ENCODE peak calls at places on chromosomes 2 and 18, in seven cellular contexts. Q, S, W, T, Y, K and B are unnamed samples.

GRCh38 chr2:70991142-70991541 is 3.5 kb downstream of the TEX261 start:
- DNase-seq in K (no peak), W (no peak), T (no peak), Y (no peak), Q (no peak), S (peak), B (no peak)

GRCh38 chr2:237525559-237526157 is 38.6 kb downstream of the MLPH start:
- DNase-seq in K (no peak), Y (no peak), Q (no peak), W (no peak), S (no peak), T (no peak), B (no peak)

GRCh38 chr2:65374555-65374954 is 57.8 kb downstream of the SPRED2 start:
- DNase-seq in Y (no peak), S (no peak), W (no peak), T (no peak), Q (no peak), K (no peak), B (no peak)

GRCh38 chr2:124027182-124027581 is 2.1 kb downstream of the CNTNAP5 start:
- DNase-seq in T (no peak), Y (peak), S (peak), Q (peak), W (no peak), K (peak), B (peak)

GRCh38 chr18:6728809-6729246 is 688 bp upstream of the ARHGAP28 start:
- DNase-seq in T (no peak), Y (no peak), Q (no peak), W (no peak), S (no peak), K (no peak), B (no peak)

GRCh38 chr2:37886745-37887144 is 38.3 kb upstream of the RMDN2 start:
- DNase-seq in S (no peak), K (no peak), W (no peak), T (no peak), Q (no peak), Y (peak), B (no peak)

GRCh38 chr2:74001121-74001520 is 16.4 kb downstream of the TET3 start:
- DNase-seq in Q (no peak), T (no peak), Y (no peak), S (no peak), W (no peak), K (no peak), B (no peak)

GRCh38 chr2:237859082-237859433 is 365 bp upstream of the RAMP1 start:
- DNase-seq in K (no peak), Y (no peak), W (no peak), S (no peak), Q (no peak), T (no peak), B (no peak)

GRCh38 chr18:32351014-32351413 is 119.7 kb downstream of the GAREM1 start:
- DNase-seq in W (no peak), Q (no peak), S (no peak), K (no peak), Y (no peak), T (no peak), B (no peak)

GRCh38 chr2:201821080-201821479 is 14.7 kb downstream of the CDK15 start:
- DNase-seq in S (no peak), W (no peak), Y (no peak), Q (no peak), T (no peak), K (no peak), B (no peak)

GRCh38 chr2:114089636-114090325 is 199.9 kb downstream of the ACTR3 start:
- DNase-seq in Q (no peak), T (no peak), Y (no peak), K (no peak), S (no peak), W (no peak), B (no peak)

GRCh38 chr2:45964226-45964841 is 312.9 kb downstream of the PRKCE start:
- DNase-seq in W (peak), T (peak), Y (peak), S (no peak), K (peak), Q (no peak), B (peak)

GRCh38 chr2:146317959-146318358 is 1526.9 kb upstream of the ACVR2A start:
- DNase-seq in Q (no peak), Y (peak), S (no peak), T (peak), K (no peak), W (peak), B (no peak)

GRCh38 chr2:114496959-114497358 is 54.5 kb downstream of the DPP10 start:
- DNase-seq in Q (no peak), S (no peak), Y (no peak), T (no peak), W (no peak), K (no peak), B (no peak)

GRCh38 chr2:198327526-198327925 is 523.1 kb downstream of the PLCL1 start:
- DNase-seq in Q (no peak), K (no peak), Y (no peak), W (no peak), T (no peak), S (no peak), B (no peak)

GRCh38 chr2:114807666-114808065 is 365.2 kb downstream of the DPP10 start:
- DNase-seq in T (no peak), S (no peak), K (no peak), W (no peak), Y (no peak), Q (no peak), B (no peak)

GRCh38 chr18:8264861-8265411 is 344.3 kb upstream of the RAB12 start:
- DNase-seq in Q (no peak), Y (peak), W (no peak), T (peak), K (no peak), S (no peak), B (peak)

GRCh38 chr2:72144746-72145657 is 2.7 kb downstream of the CYP26B1 start:
- DNase-seq in Q (no peak), T (no peak), W (no peak), K (no peak), Y (no peak), S (no peak), B (peak)

GRCh38 chr2:149716687-149717086 is 129.1 kb upstream of the MMADHC start:
- DNase-seq in T (no peak), K (no peak), W (no peak), Y (no peak), S (no peak), Q (no peak), B (no peak)

GRCh38 chr2:102291221-102292075 is 19.9 kb upstream of the IL1RL1 start:
- DNase-seq in Q (no peak), Y (no peak), W (no peak), S (no peak), K (no peak), T (no peak), B (peak)

GRCh38 chr18:13403786-13404549 is 185.4 kb downstream of the LDLRAD4 start:
- DNase-seq in Q (no peak), Y (no peak), W (no peak), T (no peak), S (no peak), K (no peak), B (no peak)

GRCh38 chr2:227616631-227617030 is 667 bp upstream of the SCYGR4 start:
- DNase-seq in Q (no peak), T (no peak), K (no peak), S (no peak), W (no peak), Y (no peak), B (no peak)

GRCh38 chr2:154338359-154338967 is 360.0 kb upstream of the KCNJ3 start:
- DNase-seq in W (no peak), K (no peak), Y (no peak), S (no peak), T (no peak), Q (no peak), B (no peak)

GRCh38 chr2:226657340-226658053 is 142.1 kb downstream of the IRS1 start:
- DNase-seq in W (no peak), Y (no peak), K (no peak), S (no peak), Q (no peak), T (no peak), B (no peak)

GRCh38 chr18:2723207-2723606 is 67.7 kb downstream of the SMCHD1 start:
- DNase-seq in W (no peak), Y (no peak), K (no peak), Q (no peak), S (no peak), T (peak), B (no peak)

GRCh38 chr2:48733067-48733503 is 22.4 kb downstream of the LHCGR start:
- DNase-seq in T (no peak), S (no peak), W (no peak), K (no peak), Y (no peak), Q (no peak), B (no peak)

GRCh38 chr2:218397502-218398436 is 1.9 kb upstream of the CTDSP1 start:
- DNase-seq in Y (peak), T (peak), W (no peak), Q (peak), K (peak), S (peak), B (peak)

GRCh38 chr2:42792583-42793313 is at the start of gene HAAO:
- DNase-seq in Q (peak), K (no peak), S (no peak), T (no peak), Y (no peak), W (no peak), B (peak)

GRCh38 chr2:201279079-201279478 is 18.7 kb downstream of the CASP8 start:
- DNase-seq in Y (no peak), W (no peak), K (no peak), S (no peak), T (no peak), Q (no peak), B (no peak)

GRCh38 chr18:74834424-74835309 is 237.0 kb downstream of the ZNF407 start:
- DNase-seq in T (no peak), W (no peak), Q (no peak), Y (no peak), K (no peak), S (no peak), B (no peak)

GRCh38 chr2:3175568-3175955 is 202.1 kb downstream of the EIPR1 start:
- DNase-seq in Y (no peak), K (no peak), W (no peak), Q (no peak), S (no peak), T (no peak), B (no peak)

GRCh38 chr18:31592520-31593157 is 962 bp downstream of the TTR start:
- DNase-seq in W (no peak), K (no peak), T (no peak), Y (no peak), Q (no peak), S (no peak), B (no peak)

GRCh38 chr2:38876407-38876806 is 631 bp downstream of the MORN2 start:
- DNase-seq in S (no peak), Y (no peak), T (no peak), K (no peak), W (no peak), Q (no peak), B (peak)

GRCh38 chr2:368386-368785 is 80.5 kb upstream of the ALKAL2 start:
- DNase-seq in T (no peak), K (no peak), Y (no peak), W (no peak), Q (no peak), S (no peak), B (no peak)

GRCh38 chr2:45607701-45608100 is 3.4 kb downstream of the SRBD1 start:
- DNase-seq in K (no peak), T (no peak), W (no peak), S (peak), Y (peak), Q (no peak), B (no peak)

GRCh38 chr18:49547701-49548100 is 14.2 kb upstream of the LIPG start:
- DNase-seq in K (no peak), W (no peak), Q (no peak), T (no peak), Y (no peak), S (no peak), B (no peak)

GRCh38 chr18:8979258-8979988 is 123.1 kb upstream of the NDUFV2 start:
- DNase-seq in W (no peak), T (no peak), K (no peak), Q (peak), S (no peak), Y (no peak), B (no peak)

GRCh38 chr2:191976436-191976835 is 129.5 kb upstream of the CAVIN2 start:
- DNase-seq in T (peak), W (peak), K (no peak), Q (no peak), Y (peak), S (no peak), B (no peak)

GRCh38 chr2:215505044-215505786 is 69.3 kb upstream of the FN1 start:
- DNase-seq in K (no peak), W (peak), Q (no peak), T (peak), S (peak), Y (peak), B (no peak)
- H3K4me3 ChIP-seq in K (no peak), W (no peak), Q (no peak), T (no peak), S (no peak), Y (no peak), B (no peak)

GRCh38 chr2:186592137-186592875 is 2.5 kb downstream of the ITGAV start:
- DNase-seq in S (no peak), T (no peak), W (no peak), Y (no peak), Q (no peak), K (no peak), B (no peak)
- H3K4me3 ChIP-seq in S (no peak), T (no peak), W (peak), Y (peak), Q (no peak), K (no peak), B (no peak)

DNA sequence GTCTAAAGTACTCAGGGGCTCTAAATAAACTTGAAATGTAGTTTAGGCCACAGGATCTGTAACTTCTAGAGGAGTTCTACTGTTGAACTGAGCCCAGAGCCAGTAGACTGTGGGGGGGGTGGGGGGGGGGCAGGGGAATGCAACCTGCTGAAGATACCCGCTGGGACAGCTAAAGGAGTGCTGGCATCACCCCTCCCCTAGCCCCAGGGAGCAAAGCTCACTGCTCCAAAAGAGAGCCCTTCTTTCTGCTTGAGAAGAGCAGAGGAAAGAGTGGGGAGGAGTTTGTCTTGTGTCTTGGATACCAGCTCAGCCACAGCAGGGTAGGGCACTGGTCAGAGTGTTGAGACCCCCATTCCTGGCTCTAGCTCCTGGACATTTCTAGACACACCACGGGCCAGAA is 414.0 kb upstream of the KLHL29 start:
- DNase-seq in Y (no peak), Q (no peak), K (no peak), T (no peak), W (no peak), S (no peak), B (no peak)
- H3K4me3 ChIP-seq in Y (no peak), Q (no peak), K (no peak), T (no peak), W (no peak), S (no peak), B (no peak)

GRCh38 chr2:136325844-136326291 is 207.9 kb upstream of the CXCR4 start:
- DNase-seq in S (no peak), Q (no peak), W (no peak), K (no peak), Y (no peak), T (no peak), B (no peak)

GRCh38 chr2:136328396-136328795 is 210.4 kb upstream of the CXCR4 start:
- DNase-seq in K (no peak), S (no peak), Y (no peak), W (no peak), T (no peak), Q (no peak), B (no peak)

GRCh38 chr2:136323935-136324334 is 206.0 kb upstream of the CXCR4 start:
- DNase-seq in Q (no peak), S (no peak), W (no peak), K (no peak), T (no peak), Y (no peak), B (no peak)

GRCh38 chr2:136324966-136325365 is 207.0 kb upstream of the CXCR4 start:
- DNase-seq in K (no peak), S (no peak), Q (no peak), T (no peak), W (no peak), Y (no peak), B (no peak)

GRCh38 chr2:136327162-136327852 is 209.4 kb upstream of the CXCR4 start:
- DNase-seq in S (peak), Y (peak), Q (peak), W (no peak), T (no peak), K (peak), B (peak)
- H3K4me3 ChIP-seq in S (no peak), Y (no peak), Q (peak), W (peak), T (no peak), K (no peak), B (no peak)

GRCh38 chr2:126856403-126856802 is 42.3 kb upstream of the TEX51 start:
- DNase-seq in S (no peak), K (no peak), W (no peak), T (no peak), Y (no peak), Q (no peak), B (peak)

GRCh38 chr2:126858991-126859390 is 39.7 kb upstream of the TEX51 start:
- DNase-seq in T (no peak), W (no peak), K (no peak), S (no peak), Y (no peak), Q (no peak), B (no peak)

GRCh38 chr2:126857502-126857901 is 41.2 kb upstream of the TEX51 start:
- DNase-seq in S (no peak), W (no peak), Q (no peak), Y (no peak), T (no peak), K (no peak), B (no peak)

GRCh38 chr2:126858436-126858835 is 40.3 kb upstream of the TEX51 start:
- DNase-seq in S (no peak), K (no peak), W (no peak), Y (no peak), Q (no peak), T (no peak), B (no peak)

GRCh38 chr2:126858013-126858412 is 40.7 kb upstream of the TEX51 start:
- DNase-seq in Y (no peak), S (no peak), W (no peak), Q (no peak), K (no peak), T (no peak), B (no peak)
- H3K4me3 ChIP-seq in Y (no peak), S (no peak), W (no peak), Q (no peak), K (no peak), T (no peak), B (no peak)

GRCh38 chr18:4450065-4450676 is 4.9 kb downstream of the DLGAP1 start:
- DNase-seq in K (no peak), S (no peak), W (no peak), Q (peak), Y (no peak), T (no peak), B (no peak)

GRCh38 chr18:4454548-4455112 is 477 bp downstream of the DLGAP1 start:
- DNase-seq in W (no peak), Q (no peak), T (no peak), K (no peak), Y (no peak), S (no peak), B (no peak)

GRCh38 chr18:4455113-4455811 is at the start of gene DLGAP1:
- DNase-seq in K (peak), Q (peak), S (no peak), Y (peak), W (no peak), T (no peak), B (no peak)

DNA sequence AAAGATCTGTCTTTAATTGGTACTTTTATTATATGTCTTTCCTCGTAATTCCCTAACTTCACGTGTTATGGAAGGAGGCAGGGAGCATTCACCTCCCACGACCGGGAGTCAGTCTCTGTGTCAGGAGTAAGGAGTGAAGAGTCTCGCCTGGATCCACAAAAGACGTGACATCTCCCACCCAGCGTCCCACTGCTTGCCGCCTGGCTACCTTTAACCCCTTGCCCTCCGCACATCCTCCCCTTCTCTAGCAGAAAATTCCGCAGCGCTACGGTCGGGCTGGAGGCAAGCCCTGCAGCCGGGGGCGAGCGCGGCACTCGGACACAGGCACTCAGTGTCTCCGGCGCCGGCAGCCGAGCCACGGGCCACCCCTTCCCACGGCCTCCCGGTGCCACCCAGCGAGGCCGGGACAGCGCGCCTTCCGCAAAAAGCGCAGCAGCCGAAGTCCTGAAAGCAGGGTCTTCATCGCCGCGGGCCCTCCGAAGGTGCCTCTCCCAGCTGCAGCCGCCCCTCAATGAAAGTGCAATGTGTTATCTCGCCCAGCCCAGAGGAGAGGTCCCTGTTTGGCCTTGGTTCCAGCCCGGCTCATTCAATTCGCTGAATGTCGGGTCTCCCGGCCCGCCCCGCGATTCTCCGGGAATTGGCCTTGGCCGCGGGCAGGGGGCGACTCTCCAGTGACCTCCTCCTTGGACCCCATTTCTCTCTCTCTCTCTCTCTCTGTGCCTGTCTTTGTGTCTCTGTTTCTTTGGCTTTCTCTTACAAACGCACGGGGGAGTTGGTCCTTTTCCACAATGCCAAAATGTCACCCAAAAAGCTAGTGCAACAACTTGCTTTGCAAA is 1.2 kb downstream of the DLGAP1 start:
- DNase-seq in K (no peak), Y (no peak), T (no peak), S (no peak), Q (no peak), W (no peak), B (no peak)
- H3K4me3 ChIP-seq in K (no peak), Y (peak), T (peak), S (no peak), Q (peak), W (no peak), B (no peak)

GRCh38 chr2:6822394-6822793 is 43.3 kb downstream of the CMPK2 start:
- DNase-seq in W (no peak), Q (no peak), S (no peak), K (no peak), T (no peak), Y (no peak), B (no peak)

GRCh38 chr2:6820903-6821584 is 44.7 kb downstream of the CMPK2 start:
- DNase-seq in W (no peak), S (no peak), Q (no peak), K (no peak), T (no peak), Y (no peak), B (no peak)

GRCh38 chr2:6823111-6823510 is 42.6 kb downstream of the CMPK2 start:
- DNase-seq in Y (peak), T (no peak), K (no peak), S (no peak), W (no peak), Q (no peak), B (no peak)

GRCh38 chr2:6824962-6825361 is 40.7 kb downstream of the CMPK2 start:
- DNase-seq in Q (no peak), W (no peak), T (no peak), K (peak), S (no peak), Y (peak), B (no peak)

DNA sequence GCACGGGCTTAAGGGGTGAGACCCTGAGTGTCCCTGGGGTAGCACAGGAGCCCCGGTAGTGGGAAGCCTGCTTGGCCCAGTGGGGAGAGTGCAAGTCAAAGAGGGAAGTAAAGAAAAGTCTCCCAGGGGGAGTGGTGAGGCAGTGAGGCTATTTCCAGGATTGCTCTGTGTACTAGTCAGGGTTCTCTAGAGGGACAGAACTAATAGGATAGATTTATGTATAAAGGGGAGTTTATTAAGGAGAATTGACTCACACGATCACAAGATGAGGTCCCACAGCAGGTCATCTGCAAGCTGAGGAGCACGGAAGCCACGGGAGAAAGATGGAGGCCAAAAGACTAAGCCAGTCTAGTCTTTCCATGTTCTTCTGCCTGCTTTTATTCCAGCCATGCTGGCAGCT is 45.5 kb downstream of the CMPK2 start:
- DNase-seq in S (no peak), Q (no peak), K (no peak), Y (no peak), W (no peak), T (no peak), B (no peak)
- H3K4me3 ChIP-seq in S (no peak), Q (no peak), K (no peak), Y (no peak), W (no peak), T (no peak), B (no peak)